ENCODE peak calls at places on chromosomes 5 and 9, in nine cellular contexts. One of them, this sample, is unnamed.

GRCh38 chr5:37090123-37090726 is 159.0 kb downstream of the CPLANE1 start:
- DNase-seq in lower leg skin: no peak
- DNase-seq in hepatocyte: peak
- DNase-seq in AG04449: no peak
- DNase-seq in tibial artery: no peak
- DNase-seq in fibroblast of mammary gland: no peak
- DNase-seq in dorsolateral prefrontal cortex: no peak
- DNase-seq in Calu3: no peak
- DNase-seq in thoracic aorta: no peak
- DNase-seq in this sample: no peak

GRCh38 chr5:148474025-148474511 is 90.3 kb downstream of the FBXO38 start:
- DNase-seq in lower leg skin: no peak
- DNase-seq in hepatocyte: no peak
- DNase-seq in AG04449: no peak
- DNase-seq in tibial artery: peak
- DNase-seq in fibroblast of mammary gland: peak
- DNase-seq in dorsolateral prefrontal cortex: no peak
- DNase-seq in Calu3: no peak
- DNase-seq in thoracic aorta: peak
- DNase-seq in this sample: no peak

GRCh38 chr9:122125891-122126331 is 32.8 kb upstream of the TTLL11 start:
- DNase-seq in lower leg skin: no peak
- DNase-seq in hepatocyte: no peak
- DNase-seq in AG04449: no peak
- DNase-seq in tibial artery: peak
- DNase-seq in fibroblast of mammary gland: no peak
- DNase-seq in dorsolateral prefrontal cortex: no peak
- DNase-seq in Calu3: peak
- DNase-seq in thoracic aorta: no peak
- DNase-seq in this sample: peak

GRCh38 chr5:151825445-151825844 is 53.7 kb downstream of the G3BP1 start:
- DNase-seq in lower leg skin: no peak
- DNase-seq in hepatocyte: peak
- DNase-seq in AG04449: peak
- DNase-seq in tibial artery: no peak
- DNase-seq in fibroblast of mammary gland: peak
- DNase-seq in dorsolateral prefrontal cortex: peak
- DNase-seq in Calu3: peak
- DNase-seq in thoracic aorta: no peak
- DNase-seq in this sample: peak

GRCh38 chr9:133382507-133383141 is 6.5 kb downstream of the STKLD1 start:
- DNase-seq in lower leg skin: no peak
- DNase-seq in hepatocyte: no peak
- DNase-seq in AG04449: no peak
- DNase-seq in tibial artery: no peak
- DNase-seq in fibroblast of mammary gland: no peak
- DNase-seq in dorsolateral prefrontal cortex: no peak
- DNase-seq in Calu3: no peak
- DNase-seq in thoracic aorta: no peak
- DNase-seq in this sample: no peak

GRCh38 chr5:119943148-119943547 is 313.8 kb downstream of the FAM170A start:
- DNase-seq in lower leg skin: no peak
- DNase-seq in hepatocyte: no peak
- DNase-seq in AG04449: peak
- DNase-seq in tibial artery: no peak
- DNase-seq in fibroblast of mammary gland: peak
- DNase-seq in dorsolateral prefrontal cortex: no peak
- DNase-seq in Calu3: no peak
- DNase-seq in thoracic aorta: no peak
- DNase-seq in this sample: no peak

GRCh38 chr9:136698681-136699246 is 11.5 kb upstream of the AGPAT2 start:
- DNase-seq in lower leg skin: no peak
- DNase-seq in hepatocyte: no peak
- DNase-seq in AG04449: no peak
- DNase-seq in tibial artery: no peak
- DNase-seq in fibroblast of mammary gland: no peak
- DNase-seq in dorsolateral prefrontal cortex: no peak
- DNase-seq in Calu3: no peak
- DNase-seq in thoracic aorta: no peak
- DNase-seq in this sample: no peak

GRCh38 chr5:166505546-166505945 is 1785.9 kb upstream of the WWC1 start:
- DNase-seq in lower leg skin: no peak
- DNase-seq in hepatocyte: no peak
- DNase-seq in AG04449: no peak
- DNase-seq in tibial artery: no peak
- DNase-seq in fibroblast of mammary gland: no peak
- DNase-seq in dorsolateral prefrontal cortex: no peak
- DNase-seq in Calu3: no peak
- DNase-seq in thoracic aorta: no peak
- DNase-seq in this sample: no peak

GRCh38 chr9:124880501-124880900 is 18.6 kb downstream of the ARPC5L start:
- DNase-seq in lower leg skin: no peak
- DNase-seq in hepatocyte: no peak
- DNase-seq in AG04449: no peak
- DNase-seq in tibial artery: no peak
- DNase-seq in fibroblast of mammary gland: no peak
- DNase-seq in dorsolateral prefrontal cortex: no peak
- DNase-seq in Calu3: no peak
- DNase-seq in thoracic aorta: no peak
- DNase-seq in this sample: peak

GRCh38 chr5:180790020-180790419 is 12.6 kb downstream of the MGAT1 start:
- DNase-seq in lower leg skin: peak
- DNase-seq in hepatocyte: no peak
- DNase-seq in AG04449: no peak
- DNase-seq in tibial artery: no peak
- DNase-seq in fibroblast of mammary gland: peak
- DNase-seq in dorsolateral prefrontal cortex: no peak
- DNase-seq in Calu3: no peak
- DNase-seq in thoracic aorta: no peak
- DNase-seq in this sample: no peak
- TF ChIP-seq CTCF in lower leg skin: no peak
- TF ChIP-seq CTCF in hepatocyte: peak
- TF ChIP-seq CTCF in AG04449: no peak
- TF ChIP-seq CTCF in tibial artery: no peak
- TF ChIP-seq CTCF in fibroblast of mammary gland: no peak
- TF ChIP-seq CTCF in dorsolateral prefrontal cortex: no peak
- TF ChIP-seq CTCF in Calu3: peak
- TF ChIP-seq CTCF in thoracic aorta: no peak
- TF ChIP-seq CTCF in this sample: no peak

GRCh38 chr5:39422886-39423285 is 1.9 kb downstream of the DAB2 start:
- DNase-seq in lower leg skin: no peak
- DNase-seq in hepatocyte: no peak
- DNase-seq in AG04449: no peak
- DNase-seq in tibial artery: no peak
- DNase-seq in fibroblast of mammary gland: no peak
- DNase-seq in dorsolateral prefrontal cortex: no peak
- DNase-seq in Calu3: no peak
- DNase-seq in thoracic aorta: no peak
- DNase-seq in this sample: no peak

GRCh38 chr5:39426136-39426535 is 1.4 kb upstream of the DAB2 start:
- DNase-seq in lower leg skin: no peak
- DNase-seq in hepatocyte: no peak
- DNase-seq in AG04449: no peak
- DNase-seq in tibial artery: no peak
- DNase-seq in fibroblast of mammary gland: no peak
- DNase-seq in dorsolateral prefrontal cortex: no peak
- DNase-seq in Calu3: no peak
- DNase-seq in thoracic aorta: no peak
- DNase-seq in this sample: no peak

GRCh38 chr5:39423331-39423751 is 1.4 kb downstream of the DAB2 start:
- DNase-seq in lower leg skin: peak
- DNase-seq in hepatocyte: no peak
- DNase-seq in AG04449: no peak
- DNase-seq in tibial artery: no peak
- DNase-seq in fibroblast of mammary gland: peak
- DNase-seq in dorsolateral prefrontal cortex: no peak
- DNase-seq in Calu3: no peak
- DNase-seq in thoracic aorta: no peak
- DNase-seq in this sample: no peak

GRCh38 chr5:39427225-39427624 is 2.4 kb upstream of the DAB2 start:
- DNase-seq in lower leg skin: no peak
- DNase-seq in hepatocyte: peak
- DNase-seq in AG04449: no peak
- DNase-seq in tibial artery: no peak
- DNase-seq in fibroblast of mammary gland: no peak
- DNase-seq in dorsolateral prefrontal cortex: no peak
- DNase-seq in Calu3: no peak
- DNase-seq in thoracic aorta: no peak
- DNase-seq in this sample: peak

DNA sequence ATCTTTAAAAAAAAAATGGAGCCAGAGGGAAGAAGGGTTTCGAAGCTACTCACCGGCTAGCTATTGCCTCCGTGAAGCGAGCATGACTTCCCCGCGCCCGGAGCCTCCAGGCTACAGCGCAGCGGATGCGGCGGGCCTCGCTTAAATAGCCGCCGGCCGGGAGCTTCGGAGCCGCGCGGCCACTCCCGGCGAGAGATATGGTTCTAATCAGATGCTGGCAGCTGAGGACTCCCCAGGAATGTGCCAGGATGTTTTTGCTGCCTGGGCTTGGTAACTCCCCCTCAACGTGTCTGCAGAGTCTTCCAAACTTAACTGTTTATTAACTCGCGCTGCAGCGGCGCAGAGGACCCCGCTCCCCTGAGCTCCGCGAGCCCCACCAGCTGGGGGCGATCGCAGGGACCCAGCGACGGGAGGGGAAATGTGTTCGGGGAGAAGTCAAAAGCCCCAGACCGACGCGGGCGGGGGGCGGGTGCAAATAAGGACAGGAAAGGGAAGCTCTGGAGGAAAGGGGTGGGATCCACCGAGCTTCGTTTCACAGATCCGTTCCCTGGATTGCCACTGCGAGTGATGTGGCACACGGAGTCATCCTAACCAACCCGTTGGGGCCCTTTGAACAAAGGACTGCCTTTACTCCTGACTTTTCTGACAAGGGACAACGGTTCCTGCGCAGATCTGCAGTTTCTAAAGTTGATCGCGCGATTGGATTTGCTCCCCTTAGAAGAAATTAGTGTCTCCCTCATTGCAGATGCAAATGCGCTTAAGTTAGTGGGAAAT is at the start of gene DAB2:
- DNase-seq in lower leg skin: peak
- DNase-seq in hepatocyte: peak
- DNase-seq in AG04449: peak
- DNase-seq in tibial artery: peak
- DNase-seq in fibroblast of mammary gland: peak
- DNase-seq in dorsolateral prefrontal cortex: peak
- DNase-seq in Calu3: peak
- DNase-seq in thoracic aorta: peak
- DNase-seq in this sample: peak
- TF ChIP-seq CTCF in lower leg skin: no peak
- TF ChIP-seq CTCF in hepatocyte: peak
- TF ChIP-seq CTCF in AG04449: peak
- TF ChIP-seq CTCF in tibial artery: peak
- TF ChIP-seq CTCF in fibroblast of mammary gland: peak
- TF ChIP-seq CTCF in dorsolateral prefrontal cortex: peak
- TF ChIP-seq CTCF in Calu3: peak
- TF ChIP-seq CTCF in thoracic aorta: peak
- TF ChIP-seq CTCF in this sample: peak

DNA sequence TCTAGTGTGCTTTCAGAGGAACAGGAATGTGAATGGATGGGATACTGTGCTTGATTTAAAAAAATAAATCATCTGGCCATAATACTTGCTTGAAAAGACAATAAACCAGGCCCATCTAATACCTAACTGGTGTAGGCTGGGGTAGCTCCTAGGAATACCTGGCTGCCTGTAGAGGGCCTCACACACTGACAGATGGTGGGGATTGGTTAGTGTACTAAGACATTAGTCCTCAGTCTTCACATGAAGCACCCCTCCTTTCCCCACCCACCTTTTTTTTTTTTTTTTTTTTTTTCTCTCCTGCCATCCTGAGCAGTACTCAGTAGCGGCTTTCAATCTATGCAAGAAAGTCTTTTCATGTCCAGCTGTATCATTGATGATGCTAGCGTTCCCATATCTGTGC is 130.5 kb downstream of the ADGRV1 start:
- DNase-seq in lower leg skin: no peak
- DNase-seq in hepatocyte: no peak
- DNase-seq in AG04449: no peak
- DNase-seq in tibial artery: no peak
- DNase-seq in fibroblast of mammary gland: no peak
- DNase-seq in dorsolateral prefrontal cortex: no peak
- DNase-seq in Calu3: no peak
- DNase-seq in thoracic aorta: no peak
- DNase-seq in this sample: no peak
- TF ChIP-seq CTCF in lower leg skin: no peak
- TF ChIP-seq CTCF in hepatocyte: no peak
- TF ChIP-seq CTCF in AG04449: no peak
- TF ChIP-seq CTCF in tibial artery: no peak
- TF ChIP-seq CTCF in fibroblast of mammary gland: no peak
- TF ChIP-seq CTCF in dorsolateral prefrontal cortex: no peak
- TF ChIP-seq CTCF in Calu3: no peak
- TF ChIP-seq CTCF in thoracic aorta: no peak
- TF ChIP-seq CTCF in this sample: no peak

GRCh38 chr9:35385042-35385441 is 104.9 kb upstream of the RUSC2 start:
- DNase-seq in lower leg skin: no peak
- DNase-seq in hepatocyte: peak
- DNase-seq in AG04449: peak
- DNase-seq in tibial artery: no peak
- DNase-seq in fibroblast of mammary gland: peak
- DNase-seq in dorsolateral prefrontal cortex: no peak
- DNase-seq in Calu3: no peak
- DNase-seq in thoracic aorta: no peak
- DNase-seq in this sample: peak
- TF ChIP-seq CTCF in lower leg skin: no peak
- TF ChIP-seq CTCF in hepatocyte: peak
- TF ChIP-seq CTCF in AG04449: peak
- TF ChIP-seq CTCF in tibial artery: peak
- TF ChIP-seq CTCF in fibroblast of mammary gland: peak
- TF ChIP-seq CTCF in dorsolateral prefrontal cortex: peak
- TF ChIP-seq CTCF in Calu3: no peak
- TF ChIP-seq CTCF in thoracic aorta: peak
- TF ChIP-seq CTCF in this sample: peak

GRCh38 chr9:33860200-33860871 is 43.4 kb downstream of the UBE2R2 start:
- DNase-seq in lower leg skin: no peak
- DNase-seq in hepatocyte: no peak
- DNase-seq in AG04449: no peak
- DNase-seq in tibial artery: no peak
- DNase-seq in fibroblast of mammary gland: no peak
- DNase-seq in dorsolateral prefrontal cortex: no peak
- DNase-seq in Calu3: no peak
- DNase-seq in thoracic aorta: no peak
- DNase-seq in this sample: peak
- TF ChIP-seq CTCF in lower leg skin: no peak
- TF ChIP-seq CTCF in hepatocyte: no peak
- TF ChIP-seq CTCF in AG04449: no peak
- TF ChIP-seq CTCF in tibial artery: peak
- TF ChIP-seq CTCF in fibroblast of mammary gland: peak
- TF ChIP-seq CTCF in dorsolateral prefrontal cortex: no peak
- TF ChIP-seq CTCF in Calu3: no peak
- TF ChIP-seq CTCF in thoracic aorta: no peak
- TF ChIP-seq CTCF in this sample: peak